ENCODE peak calls at places on chromosomes 2 and 18, in ten cellular contexts. U is stimulated activated CD8-positive, alpha-beta memory T cell treated with anti-CD3 and anti-CD28 coated beads, Interleukin-15, amount 100 ng/mL, for 4 hours; C is heart right ventricle; W is caudate nucleus; T is cardiac septum; Z is SHP77; Y is CD4-positive, alpha-beta T cell; X is naive thymus-derived CD4-positive, alpha-beta T cell; A is HT-29; O is GM23338. H is an unnamed sample.

GRCh38 chr2:65728477-65729180 is 296.2 kb upstream of the SPRED2 start:
- DNase-seq in C (no peak), A (peak; percentile 74), Y (no peak), U (no peak), T (no peak), Z (no peak), W (no peak), X (no peak), O (no peak), H (peak; percentile 58)

GRCh38 chr2:127179756-127180155 is 40.3 kb downstream of the CYP27C1 start:
- DNase-seq in T (peak; percentile 3), C (no peak), Y (no peak), W (no peak), U (no peak), A (no peak), X (no peak), Z (no peak), O (no peak), H (no peak)

GRCh38 chr2:143469323-143469722 is 340.1 kb downstream of the ARHGAP15 start:
- DNase-seq in U (no peak), W (no peak), X (no peak), A (no peak), C (no peak), T (no peak), Z (no peak), O (no peak), Y (no peak), H (no peak)

GRCh38 chr2:54428401-54428800 is 27.7 kb upstream of the SPTBN1 start:
- DNase-seq in U (no peak), Y (no peak), Z (no peak), O (no peak), C (no peak), T (no peak), X (no peak), A (no peak), W (no peak), H (no peak)

GRCh38 chr2:180657054-180657453 is 323.4 kb upstream of the UBE2E3 start:
- DNase-seq in A (no peak), X (no peak), U (no peak), W (no peak), Y (no peak), O (no peak), Z (no peak), T (no peak), C (no peak), H (peak; percentile 60)

GRCh38 chr2:20196881-20197204 is 28.1 kb downstream of the SDC1 start:
- DNase-seq in C (no peak), A (no peak), W (no peak), Y (no peak), T (no peak), U (no peak), X (no peak), O (no peak), Z (no peak), H (no peak)

GRCh38 chr2:159349674-159350299 is 63.3 kb upstream of the WDSUB1 start:
- DNase-seq in Y (no peak), X (no peak), U (no peak), W (no peak), A (no peak), C (no peak), Z (no peak), T (no peak), O (no peak), H (no peak)

GRCh38 chr2:26313446-26313845 is 32.5 kb upstream of the SELENOI start:
- DNase-seq in A (no peak), T (no peak), X (no peak), Z (no peak), U (no peak), W (no peak), Y (no peak), C (no peak), O (no peak), H (no peak)

GRCh38 chr18:23232331-23232730 is 97.0 kb downstream of the CABLES1 start:
- DNase-seq in A (no peak), X (no peak), Z (no peak), Y (no peak), U (no peak), C (no peak), T (no peak), O (no peak), W (no peak), H (no peak)

GRCh38 chr2:75098856-75099255 is 100.5 kb downstream of the TACR1 start:
- DNase-seq in O (peak; percentile 69), T (no peak), X (no peak), A (peak; percentile 31), C (no peak), W (no peak), U (no peak), Y (no peak), Z (no peak), H (peak; percentile 20)

GRCh38 chr2:68878071-68878711 is 7.0 kb upstream of the BMP10 start:
- DNase-seq in Y (no peak), X (no peak), A (no peak), U (no peak), W (no peak), O (no peak), T (no peak), Z (no peak), C (no peak), H (no peak)

GRCh38 chr18:51030537-51031258 is 685 bp downstream of the SMAD4 start:
- DNase-seq in U (peak; percentile 23), T (peak; percentile 91), C (peak; percentile 78), A (peak; percentile 49), Y (peak; percentile 47), O (peak; percentile 71), X (peak; percentile 60), W (peak; percentile 77), Z (peak; percentile 10), H (peak; percentile 82)

GRCh38 chr2:218129756-218130155 is 3.9 kb downstream of the CXCR2 start:
- DNase-seq in W (no peak), Z (no peak), C (no peak), T (no peak), Y (no peak), A (no peak), O (no peak), U (no peak), X (no peak), H (no peak)

GRCh38 chr18:33116376-33116775 is 324.1 kb downstream of the CCDC178 start:
- DNase-seq in T (no peak), W (no peak), A (peak; percentile 61), C (no peak), U (no peak), Y (no peak), Z (peak; percentile 59), O (no peak), X (no peak), H (peak; percentile 79)

GRCh38 chr18:74261053-74261452 is 30.7 kb downstream of the CYB5A start:
- DNase-seq in T (no peak), A (no peak), Y (no peak), O (no peak), Z (no peak), X (no peak), W (no peak), U (no peak), C (no peak), H (no peak)

GRCh38 chr2:98806266-98806697 is 75.3 kb upstream of the MGAT4A start:
- DNase-seq in C (peak; percentile 80), U (no peak), W (no peak), Z (peak; percentile 59), Y (no peak), X (no peak), O (no peak), T (peak; percentile 92), A (no peak), H (peak; percentile 16)

GRCh38 chr18:76168206-76168605 is 326.8 kb downstream of the ZNF516 start:
- DNase-seq in U (no peak), A (no peak), C (no peak), W (no peak), T (no peak), Y (no peak), X (no peak), Z (no peak), O (no peak), H (no peak)

GRCh38 chr2:218394298-218395089 is 5.2 kb upstream of the CTDSP1 start:
- DNase-seq in C (no peak), X (no peak), W (no peak), Y (no peak), T (no peak), A (no peak), O (no peak), U (no peak), Z (no peak), H (no peak)

GRCh38 chr2:76567478-76567877 is 856.8 kb upstream of the GCFC2 start:
- DNase-seq in U (no peak), Z (no peak), W (no peak), O (peak; percentile 72), T (no peak), C (no peak), X (no peak), A (no peak), Y (no peak), H (no peak)

GRCh38 chr2:212024040-212024439 is 514.6 kb downstream of the ERBB4 start:
- DNase-seq in W (no peak), O (no peak), U (no peak), T (no peak), A (no peak), Z (no peak), Y (no peak), X (no peak), C (no peak), H (no peak)

GRCh38 chr18:7764406-7764805 is 197.3 kb downstream of the PTPRM start:
- DNase-seq in O (no peak), C (no peak), Z (no peak), U (no peak), X (no peak), W (no peak), Y (no peak), T (no peak), A (no peak), H (no peak)

GRCh38 chr2:70160545-70160944 is 30.3 kb downstream of the C2orf42 start:
- DNase-seq in O (no peak), C (no peak), X (no peak), U (no peak), A (no peak), Z (no peak), Y (no peak), T (no peak), W (no peak), H (no peak)

H was measured in Calu3.